ENCODE peak calls at places on chromosomes 4 and X, in seven cellular contexts. N, K, J, Z, I, S and F are unnamed samples.

GRCh38 chrX:103329991-103330390 is at the start of gene TCEAL7:
- DNase-seq in N (no peak), K (peak; percentile 64), J (no peak), Z (no peak), I (no peak), S (no peak), F (peak; percentile 7)

GRCh38 chr4:3786196-3786869 is 20.1 kb downstream of the ADRA2C start:
- DNase-seq in N (no peak), K (peak; percentile 82), J (no peak), Z (no peak), I (peak; percentile 4), S (no peak), F (peak; percentile 6)

GRCh38 chrX:100512471-100512870 is 72.3 kb upstream of the TNMD start:
- DNase-seq in N (no peak), K (no peak), J (no peak), Z (no peak), I (peak; percentile 40), S (no peak), F (peak; percentile 19)

GRCh38 chr4:37663552-37663951 is 22.6 kb downstream of the RELL1 start:
- DNase-seq in N (no peak), K (no peak), J (no peak), Z (no peak), I (no peak), S (no peak), F (peak; percentile 40)

GRCh38 chr4:159141193-159141592 is 38.3 kb downstream of the RAPGEF2 start:
- DNase-seq in N (no peak), K (no peak), J (peak; percentile 40), Z (no peak), I (no peak), S (no peak), F (peak; percentile 25)

GRCh38 chrX:155967653-155968052 is 29.8 kb upstream of the IL9R start:
- DNase-seq in N (no peak), K (no peak), J (no peak), Z (no peak), I (no peak), S (no peak), F (no peak)

GRCh38 chr4:168908093-168908492 is 102.0 kb downstream of the CBR4 start:
- DNase-seq in N (no peak), K (no peak), J (peak; percentile 31), Z (no peak), I (peak; percentile 45), S (no peak), F (peak; percentile 41)

GRCh38 chr4:17898553-17898952 is 87.8 kb downstream of the NCAPG start:
- DNase-seq in N (no peak), K (no peak), J (no peak), Z (no peak), I (no peak), S (no peak), F (no peak)

GRCh38 chr4:190020790-190021717 is 6.0 kb downstream of the FRG2 start:
- DNase-seq in N (no peak), K (no peak), J (no peak), Z (peak; percentile 18), I (peak; percentile 60), S (no peak), F (peak; percentile 69)